ENCODE peak calls at places on chromosomes 13 and 19, in four cellular contexts. H is BE2C, I is thyroid gland, M is dorsolateral prefrontal cortex. U is an unnamed sample.

GRCh38 chr19:3057275-3057714 is 5.0 kb downstream of the TLE5 start:
- DNase-seq in H (peak; percentile 86), I (peak; percentile 98), M (peak; percentile 55), U (no peak)

GRCh38 chr13:101178394-101178793 is 237.9 kb downstream of the NALCN start:
- DNase-seq in H (no peak), I (no peak), M (no peak), U (no peak)

GRCh38 chr19:33812388-33813330 is 16.0 kb downstream of the KCTD15 start:
- DNase-seq in H (peak; percentile 66), I (no peak), M (no peak), U (no peak)

GRCh38 chr19:16148443-16149045 is 5.1 kb downstream of the HSH2D start:
- DNase-seq in H (no peak), I (no peak), M (no peak), U (no peak)

GRCh38 chr19:15112385-15112784 is 5.2 kb downstream of the SYDE1 start:
- DNase-seq in H (no peak), I (no peak), M (no peak), U (no peak)

GRCh38 chr13:75838366-75839017 is 202.4 kb downstream of the LMO7 start:
- DNase-seq in H (no peak), I (peak; percentile 34), M (no peak), U (no peak)

GRCh38 chr19:50639121-50640112 is at the start of gene SYT3:
- DNase-seq in H (peak; percentile 79), I (peak; percentile 17), M (peak; percentile 89), U (peak; percentile 80)

GRCh38 chr19:42850981-42851717 is 28.4 kb downstream of the PSG1 start:
- DNase-seq in H (no peak), I (no peak), M (peak; percentile 33), U (peak; percentile 73)

GRCh38 chr13:53778937-53779336 is 750.3 kb downstream of the OLFM4 start:
- DNase-seq in H (no peak), I (no peak), M (no peak), U (peak; percentile 39)

DNA sequence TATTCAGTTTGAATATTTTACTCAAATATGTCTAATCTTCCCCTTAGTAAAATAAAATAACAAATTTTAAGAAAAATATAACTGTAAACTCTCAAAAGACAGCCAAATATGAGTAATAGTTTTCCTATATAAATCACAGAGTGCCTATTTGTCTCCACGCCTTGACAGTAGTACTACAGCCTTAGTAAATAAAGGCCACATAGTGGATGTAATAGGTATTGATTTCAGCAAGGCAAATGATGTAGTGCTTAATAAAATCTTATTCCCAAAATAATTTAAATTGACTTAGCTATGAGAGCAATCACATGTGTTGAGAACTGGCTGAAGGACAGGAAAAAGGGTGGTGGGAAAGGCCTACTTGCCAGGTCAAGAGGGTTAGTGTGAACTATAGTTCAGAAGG is 747.2 kb downstream of the OLFM4 start:
- DNase-seq in H (no peak), I (no peak), M (no peak), U (no peak)
- TF ChIP-seq CTCF in H (no peak), I (no peak), M (no peak), U (no peak)

GRCh38 chr19:17268754-17269153 is 1.5 kb downstream of the BABAM1 start:
- DNase-seq in H (no peak), I (no peak), M (no peak), U (no peak)
- H3K4me3 ChIP-seq in H (no peak overlapping the region), I (no peak overlapping the region), M (peak overlapping the region; percentile 95), U (no peak overlapping the region)

DNA sequence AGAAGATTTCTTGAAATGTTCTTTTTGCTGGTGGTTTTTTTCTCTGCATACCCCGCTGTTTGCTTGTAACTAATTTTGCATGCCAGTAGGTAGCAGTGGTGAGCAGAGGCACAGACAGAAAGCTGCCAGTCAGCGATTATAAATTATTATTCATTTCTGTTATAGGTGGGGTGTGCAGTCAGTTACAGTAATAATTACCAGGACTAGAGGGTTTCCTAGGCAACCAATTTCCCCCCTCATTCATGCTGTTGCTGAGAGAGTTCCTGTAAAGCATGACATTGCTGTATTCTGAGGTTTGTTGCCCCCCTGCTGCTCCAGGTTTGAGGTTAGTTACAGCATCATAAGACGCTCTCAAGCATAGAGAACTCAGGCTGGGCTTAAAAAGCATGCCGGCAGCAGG is 104.5 kb downstream of the URI1 start:
- DNase-seq in H (peak; percentile 52), I (no peak), M (no peak), U (no peak)
- TF ChIP-seq CTCF in H (peak; percentile 94), I (peak; percentile 25), M (peak; percentile 82), U (peak; percentile 38)

GRCh38 chr13:109781384-109782065 is 4.9 kb downstream of the IRS2 start:
- DNase-seq in H (no peak), I (peak; percentile 47), M (no peak), U (no peak)
- H3K4me3 ChIP-seq in H (peak overlapping the region; percentile 87), I (peak overlapping the region; percentile 27), M (peak overlapping the region; percentile 84), U (no peak overlapping the region)

DNA sequence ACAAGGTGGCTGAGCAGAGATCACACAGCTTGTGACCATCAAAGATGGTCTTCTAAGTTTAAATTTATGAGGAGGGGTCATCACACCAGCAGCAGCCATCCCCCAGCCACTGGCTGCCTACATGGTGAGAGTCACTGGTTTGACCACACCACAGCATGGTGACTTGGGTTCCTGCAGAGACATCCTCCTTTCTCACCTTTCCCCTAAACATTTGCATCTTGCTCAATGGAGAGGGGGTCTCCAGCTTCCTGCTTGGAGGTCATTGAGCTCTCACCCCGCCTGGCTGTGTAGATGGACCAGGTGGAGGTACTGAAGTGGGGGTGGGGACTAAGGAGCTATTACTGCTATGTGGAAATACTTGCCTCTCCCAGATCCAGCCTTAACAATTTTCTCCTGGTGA is 247.6 kb upstream of the ARGLU1 start:
- DNase-seq in H (no peak), I (no peak), M (no peak), U (no peak)
- TF ChIP-seq CTCF in H (no peak), I (no peak), M (no peak), U (no peak)

GRCh38 chr19:45954132-45954531 is 19.5 kb downstream of the NOVA2 start:
- DNase-seq in H (peak; percentile 85), I (no peak), M (peak; percentile 50), U (peak; percentile 43)

GRCh38 chr19:45955905-45956608 is 17.6 kb downstream of the NOVA2 start:
- DNase-seq in H (peak; percentile 40), I (peak; percentile 44), M (peak; percentile 90), U (no peak)

GRCh38 chr19:45952691-45953505 is 20.8 kb downstream of the NOVA2 start:
- DNase-seq in H (no peak), I (peak; percentile 56), M (peak; percentile 63), U (peak; percentile 76)

GRCh38 chr19:45953676-45954075 is 20.0 kb downstream of the NOVA2 start:
- DNase-seq in H (no peak), I (no peak), M (no peak), U (no peak)

GRCh38 chr19:45952341-45952690 is 21.3 kb downstream of the NOVA2 start:
- DNase-seq in H (no peak), I (no peak), M (no peak), U (no peak)
- H3K4me3 ChIP-seq in H (no peak overlapping the region), I (no peak overlapping the region), M (peak overlapping the region; percentile 26), U (no peak overlapping the region)

DNA sequence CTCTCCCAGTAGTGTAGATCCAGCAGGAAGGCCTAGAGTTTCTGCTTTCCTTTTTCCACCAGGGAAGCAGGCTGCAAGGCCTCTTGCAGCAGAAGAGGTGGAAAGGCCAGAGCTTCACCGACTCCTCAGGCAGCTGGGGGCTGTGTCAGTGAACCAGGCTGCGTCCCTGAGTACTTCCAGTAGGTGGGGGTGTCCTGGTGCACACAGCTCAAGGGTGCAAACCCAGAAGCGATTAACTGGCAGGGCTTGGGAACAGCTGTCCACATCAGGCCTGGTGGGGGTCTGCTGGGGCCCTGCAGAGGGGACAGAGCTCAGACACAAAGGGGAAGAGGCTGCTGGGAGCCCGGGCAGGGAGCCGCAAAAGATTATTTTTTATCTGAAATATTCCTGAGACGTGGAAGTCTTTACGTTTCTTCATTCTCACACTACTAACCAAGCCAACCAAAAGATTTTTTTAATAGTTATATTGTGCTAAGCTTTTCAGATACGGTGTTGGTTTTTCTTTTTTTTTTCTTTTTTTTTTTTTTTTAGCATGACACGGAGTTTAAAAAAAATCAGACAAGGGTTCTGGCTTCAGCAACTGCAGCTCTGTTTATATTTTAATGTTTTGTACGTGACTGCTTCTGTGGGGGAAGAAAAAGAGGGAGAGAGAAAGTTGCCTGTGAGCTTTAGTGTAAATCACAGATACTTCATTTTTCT is 11.0 kb downstream of the TSHZ3 start:
- DNase-seq in H (peak; percentile 84), I (peak; percentile 82), M (peak; percentile 32), U (peak; percentile 94)
- TF ChIP-seq CTCF in H (peak; percentile 82), I (peak; percentile 16), M (peak; percentile 35), U (peak; percentile 87)

GRCh38 chr13:110125157-110125556 is 181.8 kb downstream of the COL4A1 start:
- DNase-seq in H (no peak), I (no peak), M (no peak), U (no peak)

GRCh38 chr13:110126391-110126961 is 180.5 kb downstream of the COL4A1 start:
- DNase-seq in H (no peak), I (peak; percentile 84), M (peak; percentile 62), U (peak; percentile 70)

GRCh38 chr13:110127986-110128511 is 178.9 kb downstream of the COL4A1 start:
- DNase-seq in H (no peak), I (no peak), M (no peak), U (no peak)

GRCh38 chr13:110124201-110124600 is 182.8 kb downstream of the COL4A1 start:
- DNase-seq in H (no peak), I (no peak), M (no peak), U (no peak)

DNA sequence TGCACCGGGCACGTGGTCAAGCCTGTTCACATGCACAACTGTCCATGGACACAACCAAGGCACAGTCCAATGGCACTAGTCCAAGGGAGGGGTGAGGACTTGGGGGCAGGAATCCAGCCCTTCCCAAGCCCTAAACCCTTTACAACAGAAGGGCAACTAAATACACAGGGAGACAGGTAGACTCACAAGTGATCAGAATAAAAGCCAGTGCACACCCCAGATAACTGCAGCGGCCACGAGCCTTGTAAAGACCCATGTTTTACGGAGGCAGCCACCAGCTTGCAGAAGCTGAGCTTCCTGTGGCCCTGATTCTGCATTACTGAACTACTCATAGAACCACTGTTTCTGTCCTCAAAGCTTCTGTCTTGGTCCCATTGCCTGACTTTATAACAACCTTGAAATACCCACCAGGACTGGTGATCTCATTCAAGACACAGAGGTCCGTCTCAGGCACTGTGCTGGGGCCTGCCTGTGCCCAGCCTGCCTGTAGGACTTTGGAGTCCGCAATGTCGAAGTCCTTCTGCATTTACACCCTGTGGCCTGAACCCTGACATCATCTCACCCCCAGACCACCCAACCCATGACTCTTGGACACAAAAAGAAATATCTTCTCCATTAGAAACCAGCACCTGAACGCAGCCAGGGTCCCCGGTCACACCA is 181.2 kb downstream of the COL4A1 start:
- DNase-seq in H (no peak), I (no peak), M (no peak), U (no peak)
- H3K4me3 ChIP-seq in H (no peak overlapping the region), I (no peak overlapping the region), M (no peak overlapping the region), U (no peak overlapping the region)